ENCODE peak calls at places on chromosomes 4 and X, in nine cellular contexts. Z is PC-3, N is esophagus squamous epithelium, G is suprapubic skin, S is fibroblast of mammary gland, W is WERI-Rb-1, Q is NB4, H is fibroblast of lung, F is K562. J is an unnamed sample.

GRCh38 chrX:150683536-150684146 is 9.6 kb upstream of the MTMR1 start:
- DNase-seq in Z (peak; percentile 74), N (no peak), G (no peak), S (peak; percentile 51), W (peak; percentile 20), Q (peak; percentile 57), H (no peak), F (peak; percentile 27), J (peak; percentile 12)

GRCh38 chr4:124953059-124953850 is 240.7 kb upstream of the ANKRD50 start:
- DNase-seq in Z (peak; percentile 59), N (no peak), G (no peak), S (peak; percentile 86), W (no peak), Q (no peak), H (peak; percentile 88), F (no peak), J (peak; percentile 82)

GRCh38 chrX:78024349-78025108 is 55.1 kb upstream of the PGAM4 start:
- DNase-seq in Z (peak; percentile 71), N (no peak), G (no peak), S (peak; percentile 25), W (peak; percentile 14), Q (peak; percentile 29), H (peak; percentile 14), F (peak; percentile 38), J (no peak)

GRCh38 chrX:1453390-1453783 is 678 bp upstream of the ASMTL start:
- DNase-seq in Z (no peak), N (no peak), G (peak; percentile 92), S (no peak), W (no peak), Q (no peak), H (no peak), F (no peak), J (no peak)

GRCh38 chrX:13452283-13452682 is 117.1 kb upstream of the EGFL6 start:
- DNase-seq in Z (no peak), N (no peak), G (no peak), S (peak; percentile 65), W (no peak), Q (no peak), H (no peak), F (no peak), J (no peak)

GRCh38 chr4:170736710-170737109 is 647.0 kb upstream of the AADAT start:
- DNase-seq in Z (peak; percentile 17), N (no peak), G (no peak), S (peak; percentile 45), W (no peak), Q (no peak), H (peak; percentile 44), F (no peak), J (peak; percentile 7)

GRCh38 chr4:23084559-23085248 is 392.0 kb downstream of the GBA3 start:
- DNase-seq in Z (peak; percentile 67), N (no peak), G (no peak), S (peak; percentile 1), W (no peak), Q (peak; percentile 7), H (peak; percentile 56), F (no peak), J (peak; percentile 52)

GRCh38 chr4:80186666-80187065 is 10.6 kb upstream of the PRDM8 start:
- DNase-seq in Z (no peak), N (no peak), G (no peak), S (no peak), W (peak; percentile 78), Q (no peak), H (no peak), F (no peak), J (no peak)

GRCh38 chr4:5747746-5748365 is 36.9 kb downstream of the EVC start:
- DNase-seq in Z (peak; percentile 87), N (no peak), G (peak; percentile 32), S (peak; percentile 100), W (no peak), Q (no peak), H (peak; percentile 95), F (no peak), J (peak; percentile 96)

GRCh38 chrX:10450229-10450958 is 170.0 kb downstream of the MID1 start:
- DNase-seq in Z (peak; percentile 84), N (no peak), G (no peak), S (peak; percentile 76), W (no peak), Q (no peak), H (peak; percentile 88), F (no peak), J (peak; percentile 75)

GRCh38 chrX:40773809-40774208 is 38.5 kb upstream of the MED14 start:
- DNase-seq in Z (peak; percentile 81), N (no peak), G (no peak), S (peak; percentile 70), W (no peak), Q (no peak), H (peak; percentile 61), F (no peak), J (peak; percentile 44)

GRCh38 chrX:140477987-140478386 is 26.9 kb downstream of the SOX3 start:
- DNase-seq in Z (no peak), N (no peak), G (no peak), S (no peak), W (no peak), Q (no peak), H (no peak), F (no peak), J (no peak)

GRCh38 chrX:140475025-140475424 is 29.8 kb downstream of the SOX3 start:
- DNase-seq in Z (no peak), N (no peak), G (no peak), S (no peak), W (no peak), Q (no peak), H (no peak), F (no peak), J (no peak)

GRCh38 chrX:140480765-140481164 is 24.1 kb downstream of the SOX3 start:
- DNase-seq in Z (no peak), N (no peak), G (no peak), S (no peak), W (no peak), Q (no peak), H (peak; percentile 93), F (no peak), J (peak; percentile 85)
- TF ChIP-seq CTCF in Z (no peak), N (no peak), G (no peak), S (no peak), W (no peak), Q (no peak), H (no peak), F (no peak), J (no peak)

GRCh38 chrX:24168807-24169206 is 19.3 kb downstream of the ZFX start:
- DNase-seq in Z (no peak), N (no peak), G (no peak), S (no peak), W (no peak), Q (no peak), H (no peak), F (no peak), J (no peak)
- H3K4me3 ChIP-seq in Z (no peak overlapping the region), N (no peak overlapping the region), G (no peak overlapping the region), S (no peak overlapping the region), W (no peak overlapping the region), Q (no peak overlapping the region), H (no peak overlapping the region), F (no peak overlapping the region), J (no peak overlapping the region)

GRCh38 chr4:157221895-157222763 is 1.6 kb downstream of the GRIA2 start:
- DNase-seq in Z (no peak), N (no peak), G (no peak), S (no peak), W (peak; percentile 89), Q (no peak), H (peak; percentile 35), F (no peak), J (peak; percentile 16)
- TF ChIP-seq CTCF in Z (no peak), N (no peak), G (no peak), S (no peak), W (peak; percentile 51), Q (no peak), H (no peak), F (no peak), J (peak; percentile 16)

DNA sequence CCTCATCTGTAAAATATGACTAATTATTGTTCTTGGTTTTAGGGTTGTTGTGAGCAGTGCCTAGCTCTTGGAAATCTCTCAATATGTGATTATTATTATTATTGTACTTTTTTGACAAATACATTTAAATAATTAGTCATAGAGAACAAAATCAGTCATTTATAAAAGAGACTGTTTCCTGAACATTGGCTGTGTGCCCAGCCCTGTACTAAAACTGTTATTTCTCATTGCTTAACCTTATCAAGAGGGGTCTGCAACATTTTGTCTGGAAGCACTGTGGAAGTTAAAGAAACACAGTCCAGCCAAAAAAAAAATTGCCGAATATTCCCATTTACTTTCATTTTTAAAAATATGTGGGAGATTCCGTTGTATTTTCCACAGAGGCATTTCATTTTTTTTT is 989.2 kb upstream of the SLIT2 start:
- DNase-seq in Z (no peak), N (no peak), G (no peak), S (peak; percentile 38), W (no peak), Q (no peak), H (peak; percentile 10), F (no peak), J (peak; percentile 16)
- H3K4me3 ChIP-seq in Z (no peak overlapping the region), N (no peak overlapping the region), G (no peak overlapping the region), S (no peak overlapping the region), W (no peak overlapping the region), Q (no peak overlapping the region), H (peak overlapping the region; percentile 27), F (no peak overlapping the region), J (no peak overlapping the region)

DNA sequence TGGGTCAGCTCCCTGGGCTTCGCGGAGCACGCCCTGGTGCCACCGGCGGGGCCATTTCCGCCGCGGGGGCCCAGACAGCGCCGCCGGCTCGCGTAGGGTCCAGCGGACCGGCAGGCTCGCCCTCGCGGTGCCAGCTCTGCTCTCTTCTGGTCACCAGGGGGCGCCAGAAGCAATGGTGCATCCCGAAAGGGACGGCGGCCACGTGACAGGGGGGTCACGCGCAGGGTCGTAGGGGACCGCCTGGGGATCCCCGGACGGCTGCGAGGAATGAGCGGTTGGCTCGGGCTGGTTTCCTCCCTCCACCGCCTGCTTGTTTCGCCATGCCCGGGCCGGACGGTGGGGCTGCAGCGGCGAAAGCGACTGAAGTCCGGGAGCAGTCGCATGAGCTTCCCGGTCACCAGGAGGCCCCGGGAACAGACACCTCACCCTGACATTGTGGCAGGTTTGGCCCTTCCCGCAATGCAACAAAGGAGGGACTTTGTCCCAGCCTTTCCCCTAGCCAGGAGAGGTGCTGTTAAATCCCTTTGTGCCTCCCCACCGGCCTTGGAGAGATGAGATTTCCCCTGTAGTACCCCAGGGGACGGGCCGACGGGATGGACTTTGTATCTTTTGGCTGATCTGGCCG is 15.8 kb downstream of the ZCCHC12 start:
- DNase-seq in Z (peak; percentile 63), N (no peak), G (peak; percentile 84), S (peak; percentile 35), W (peak; percentile 76), Q (peak; percentile 55), H (peak; percentile 24), F (peak; percentile 80), J (peak; percentile 31)
- TF ChIP-seq CTCF in Z (peak; percentile 67), N (peak; percentile 56), G (peak; percentile 71), S (peak; percentile 39), W (peak; percentile 66), Q (peak; percentile 34), H (peak; percentile 53), F (peak; percentile 64), J (peak; percentile 60)

GRCh38 chr4:77001907-77002306 is 52.4 kb downstream of the SEPTIN11 start:
- DNase-seq in Z (peak; percentile 63), N (no peak), G (no peak), S (peak; percentile 66), W (no peak), Q (no peak), H (peak; percentile 82), F (no peak), J (peak; percentile 86)
- H3K4me3 ChIP-seq in Z (no peak overlapping the region), N (no peak overlapping the region), G (no peak overlapping the region), S (no peak overlapping the region), W (no peak overlapping the region), Q (no peak overlapping the region), H (no peak overlapping the region), F (no peak overlapping the region), J (no peak overlapping the region)